ENCODE peak calls at places on chromosome 10, in eight cellular contexts. F is smooth muscle cell of the brain vasculature; S is psoas muscle; W is stimulated activated naive CD8-positive, alpha-beta T cell treated with anti-CD3 and anti-CD28 coated beads, Interleukin-15, Interleukin-2, amounts not matched to agents 100 U/mL and 50 U/mL, for 24 hours; K is hippocampal formation; U is glutamatergic neuron; V is retinal pigment epithelial cell; Y is upper lobe of left lung. E is an unnamed sample.

GRCh38 chr10:98349508-98349922 is 65.5 kb downstream of the PYROXD2 start:
- DNase-seq in U (no peak), Y (no peak), W (no peak), S (peak), F (peak), V (no peak), K (no peak), E (no peak)

GRCh38 chr10:636016-636730 is 53.3 kb downstream of the DIP2C start:
- DNase-seq in K (no peak), W (no peak), V (no peak), S (no peak), Y (no peak), F (no peak), U (no peak), E (no peak)

GRCh38 chr10:20147679-20148078 is 331.4 kb downstream of the PLXDC2 start:
- DNase-seq in Y (no peak), S (no peak), U (no peak), K (no peak), V (no peak), W (no peak), F (no peak), E (no peak)

GRCh38 chr10:109327266-109327665 is 596.0 kb downstream of the XPNPEP1 start:
- DNase-seq in Y (no peak), U (no peak), V (no peak), F (no peak), K (no peak), S (no peak), W (no peak), E (no peak)

GRCh38 chr10:5622586-5622985 is 43.8 kb downstream of the ASB13 start:
- DNase-seq in Y (no peak), V (no peak), F (no peak), U (no peak), K (no peak), W (no peak), S (no peak), E (no peak)

GRCh38 chr10:24642921-24643678 is 80.6 kb downstream of the ARHGAP21 start:
- DNase-seq in S (no peak), F (peak), W (no peak), U (no peak), K (no peak), V (peak), Y (no peak), E (peak)

GRCh38 chr10:44385423-44385725 is 477 bp upstream of the CXCL12 start:
- DNase-seq in S (no peak), F (no peak), W (no peak), V (no peak), U (no peak), Y (no peak), K (no peak), E (no peak)

GRCh38 chr10:110802090-110802489 is 69.6 kb upstream of the PDCD4 start:
- DNase-seq in W (no peak), S (no peak), F (no peak), Y (no peak), V (peak), U (no peak), K (no peak), E (no peak)

GRCh38 chr10:77816311-77816710 is 110.2 kb downstream of the DLG5 start:
- DNase-seq in V (no peak), Y (no peak), S (no peak), W (no peak), U (no peak), K (no peak), F (no peak), E (no peak)

GRCh38 chr10:120011359-120012132 is 119.0 kb downstream of the SEC23IP start:
- DNase-seq in K (peak), Y (no peak), U (no peak), F (no peak), S (no peak), W (no peak), V (no peak), E (no peak)

GRCh38 chr10:13062813-13063212 is 37.1 kb upstream of the OPTN start:
- DNase-seq in F (no peak), K (no peak), V (no peak), U (no peak), Y (no peak), S (no peak), W (no peak), E (no peak)

GRCh38 chr10:69403519-69403918 is 13.2 kb downstream of the TACR2 start:
- DNase-seq in U (no peak), W (no peak), S (no peak), F (no peak), Y (no peak), V (no peak), K (no peak), E (no peak)

GRCh38 chr10:37381271-37381670 is 255.9 kb downstream of the ANKRD30A start:
- DNase-seq in F (no peak), S (no peak), V (no peak), W (no peak), Y (no peak), K (no peak), U (no peak), E (no peak)

GRCh38 chr10:70781461-70782051 is 3.6 kb downstream of the TBATA start:
- DNase-seq in W (no peak), F (no peak), K (no peak), Y (no peak), V (no peak), U (no peak), S (no peak), E (no peak)

GRCh38 chr10:16519250-16519907 is 2.3 kb downstream of the C1QL3 start:
- DNase-seq in Y (no peak), F (no peak), S (no peak), U (peak), K (no peak), W (no peak), V (no peak), E (no peak)

GRCh38 chr10:12777840-12778585 is 223.5 kb downstream of the CCDC3 start:
- DNase-seq in U (no peak), W (peak), V (no peak), Y (no peak), F (no peak), S (no peak), K (peak), E (no peak)

GRCh38 chr10:3754727-3755439 is 30.1 kb downstream of the KLF6 start:
- DNase-seq in F (no peak), K (no peak), Y (no peak), V (no peak), W (no peak), U (no peak), S (no peak), E (no peak)

GRCh38 chr10:103800789-103801540 is 54.4 kb downstream of the SH3PXD2A start:
- DNase-seq in W (peak), V (no peak), Y (no peak), K (no peak), S (no peak), U (no peak), F (no peak), E (no peak)

GRCh38 chr10:45253183-45253914 is 62.1 kb downstream of the OR13A1 start:
- DNase-seq in K (no peak), S (no peak), W (no peak), V (no peak), Y (no peak), U (no peak), F (no peak), E (no peak)

GRCh38 chr10:52542891-52543290 is 228.8 kb downstream of the DKK1 start:
- DNase-seq in W (no peak), V (no peak), F (no peak), Y (no peak), S (no peak), K (no peak), U (no peak), E (no peak)

GRCh38 chr10:101938316-101939272 is 95.0 kb upstream of the KCNIP2 start:
- DNase-seq in V (peak), S (no peak), W (no peak), K (no peak), U (no peak), Y (no peak), F (peak), E (no peak)

GRCh38 chr10:101818958-101819633 is 852 bp upstream of the OGA start:
- DNase-seq in S (no peak), K (no peak), W (no peak), V (no peak), F (no peak), Y (peak), U (no peak), E (no peak)

GRCh38 chr10:126905776-126906703 is 812 bp downstream of the DOCK1 start:
- DNase-seq in K (peak), U (peak), W (no peak), F (no peak), V (no peak), S (no peak), Y (no peak), E (peak)

GRCh38 chr10:53361281-53361680 is 588.7 kb upstream of the MBL2 start:
- DNase-seq in W (no peak), S (no peak), F (no peak), V (no peak), K (no peak), Y (no peak), U (no peak), E (no peak)

GRCh38 chr10:61588770-61589211 is 73.9 kb upstream of the CABCOCO1 start:
- DNase-seq in V (no peak), W (peak), F (no peak), Y (peak), S (no peak), K (no peak), U (no peak), E (no peak)

GRCh38 chr10:61142987-61143386 is 199.0 kb upstream of the RHOBTB1 start:
- DNase-seq in Y (no peak), W (no peak), U (no peak), K (no peak), F (no peak), S (no peak), V (no peak), E (no peak)

GRCh38 chr10:106711313-106711906 is 453.1 kb downstream of the SORCS1 start:
- DNase-seq in K (no peak), S (peak), V (no peak), F (no peak), U (peak), Y (peak), W (peak), E (peak)

GRCh38 chr10:92799591-92799990 is 48.7 kb upstream of the EXOC6 start:
- DNase-seq in F (no peak), W (no peak), S (no peak), Y (no peak), U (no peak), V (no peak), K (no peak), E (no peak)

GRCh38 chr10:123183724-123184123 is 29.5 kb downstream of the BUB3 start:
- DNase-seq in U (no peak), W (no peak), Y (no peak), V (no peak), S (no peak), F (no peak), K (no peak), E (no peak)

GRCh38 chr10:34908472-34908871 is 93.4 kb upstream of the PARD3 start:
- DNase-seq in Y (no peak), W (no peak), V (no peak), S (peak), F (no peak), K (no peak), U (no peak), E (no peak)

GRCh38 chr10:68600041-68600778 is 40.1 kb downstream of the TET1 start:
- DNase-seq in K (peak), F (peak), Y (peak), S (peak), W (peak), V (peak), U (peak), E (peak)

GRCh38 chr10:133439517-133440461 is 14.0 kb upstream of the SCART1 start:
- DNase-seq in U (no peak), F (no peak), V (no peak), S (no peak), W (no peak), K (no peak), Y (no peak), E (no peak)

GRCh38 chr10:13860886-13861285 is 274.1 kb downstream of the PRPF18 start:
- DNase-seq in Y (no peak), U (no peak), F (no peak), V (no peak), K (no peak), S (no peak), W (no peak), E (no peak)

GRCh38 chr10:17335065-17335464 is 107.0 kb downstream of the VIM start:
- DNase-seq in Y (no peak), W (no peak), F (no peak), U (no peak), V (peak), K (no peak), S (no peak), E (no peak)

GRCh38 chr10:7410800-7411670 is at the start of gene SFMBT2:
- DNase-seq in K (peak), F (no peak), U (peak), S (peak), W (peak), Y (peak), V (peak), E (peak)

GRCh38 chr10:123912466-123913201 is 21.0 kb upstream of the CPXM2 start:
- DNase-seq in S (no peak), K (no peak), Y (no peak), W (no peak), V (no peak), F (no peak), U (no peak), E (no peak)

GRCh38 chr10:123379156-123379555 is 225.0 kb downstream of the BUB3 start:
- DNase-seq in U (no peak), W (no peak), F (no peak), K (no peak), Y (no peak), V (no peak), S (no peak), E (no peak)

GRCh38 chr10:21317902-21318301 is 207.6 kb downstream of the SKIDA1 start:
- DNase-seq in Y (no peak), U (no peak), V (no peak), K (no peak), F (no peak), W (no peak), S (no peak), E (no peak)

E was measured in 8988T.